ENCODE peak calls at places on chromosomes 5 and 9, in six cellular contexts. Z is heart left ventricle, J is IMR-90, G is GM13976, V is AG10803, E is PC-3. P is an unnamed sample.

GRCh38 chr5:14443665-14444064 is 137.9 kb upstream of the OTULINL start:
- DNase-seq in Z (no peak), J (no peak), E (peak), V (no peak), G (no peak), P (peak)

GRCh38 chr5:177111720-177112394 is 21.7 kb upstream of the NSD1 start:
- DNase-seq in G (peak), J (peak), V (no peak), E (peak), Z (peak), P (no peak)

GRCh38 chr5:82749453-82749852 is 327.7 kb downstream of the TMEM167A start:
- DNase-seq in Z (no peak), G (no peak), E (peak), J (no peak), V (no peak), P (no peak)

GRCh38 chr5:124342027-124342471 is 404.4 kb downstream of the ZNF608 start:
- DNase-seq in Z (no peak), E (no peak), G (no peak), J (peak), V (peak), P (no peak)

GRCh38 chr9:94528886-94529285 is 26.0 kb upstream of the PCAT7 start:
- DNase-seq in Z (no peak), E (no peak), G (no peak), V (no peak), J (no peak), P (no peak)

GRCh38 chr5:139695183-139695573 is 47.0 kb downstream of the CXXC5 start:
- DNase-seq in V (no peak), E (no peak), J (no peak), G (no peak), Z (no peak), P (no peak)

GRCh38 chr5:124583469-124584350 is 162.7 kb downstream of the ZNF608 start:
- DNase-seq in G (peak), Z (no peak), V (peak), E (peak), J (peak), P (peak)

GRCh38 chr5:56279979-56280378 is 46.8 kb upstream of the ANKRD55 start:
- DNase-seq in G (no peak), Z (no peak), J (peak), E (peak), V (peak), P (peak)

GRCh38 chr9:20023237-20023928 is 234.5 kb upstream of the SLC24A2 start:
- DNase-seq in E (no peak), V (no peak), G (no peak), Z (no peak), J (no peak), P (no peak)

GRCh38 chr9:127116088-127116726 is 6.2 kb downstream of the ANGPTL2 start:
- DNase-seq in E (no peak), G (no peak), J (no peak), Z (no peak), V (no peak), P (no peak)

GRCh38 chr9:38024036-38024681 is 44.9 kb downstream of the SHB start:
- DNase-seq in G (no peak), V (peak), E (no peak), Z (no peak), J (peak), P (no peak)

GRCh38 chr9:36903541-36904435 is 130.3 kb downstream of the PAX5 start:
- DNase-seq in J (peak), E (peak), V (peak), Z (no peak), G (no peak), P (peak)

GRCh38 chr9:124411514-124412227 is 3.6 kb downstream of the PSMB7 start:
- DNase-seq in Z (no peak), E (peak), G (no peak), V (peak), J (peak), P (peak)

GRCh38 chr9:93230601-93231000 is 46.7 kb downstream of the WNK2 start:
- DNase-seq in V (no peak), G (no peak), Z (peak), E (no peak), J (no peak), P (no peak)

GRCh38 chr5:57900356-57900944 is 417.8 kb upstream of the ACTBL2 start:
- DNase-seq in G (no peak), V (no peak), E (no peak), Z (no peak), J (no peak), P (no peak)

GRCh38 chr9:86281577-86282076 is 711 bp downstream of the ISCA1 start:
- DNase-seq in V (peak), J (no peak), E (peak), Z (no peak), G (no peak), P (no peak)

GRCh38 chr5:157563373-157564148 is 12.0 kb downstream of the ADAM19 start:
- DNase-seq in Z (no peak), J (peak), E (peak), V (peak), G (no peak), P (peak)

GRCh38 chr5:123090641-123091257 is 1.7 kb downstream of the PRDM6 start:
- DNase-seq in E (no peak), V (no peak), Z (peak), J (no peak), G (no peak), P (no peak)

GRCh38 chr9:17490110-17490509 is 88.8 kb upstream of the SH3GL2 start:
- DNase-seq in Z (no peak), V (no peak), G (no peak), J (no peak), E (no peak), P (no peak)

GRCh38 chr9:110440161-110440560 is 102.5 kb upstream of the TXNDC8 start:
- DNase-seq in J (peak), E (peak), G (no peak), V (peak), Z (no peak), P (peak)

GRCh38 chr5:179900707-179901106 is 7.0 kb downstream of the TBC1D9B start:
- DNase-seq in V (no peak), G (no peak), E (no peak), Z (no peak), J (no peak), P (no peak)

GRCh38 chr9:75941066-75941465 is 50.6 kb downstream of the PCSK5 start:
- DNase-seq in V (no peak), E (no peak), G (no peak), Z (no peak), J (no peak), P (no peak)

GRCh38 chr9:135840539-135840938 is 66.8 kb downstream of the CAMSAP1 start:
- DNase-seq in V (no peak), J (no peak), G (no peak), Z (no peak), E (no peak), P (no peak)

GRCh38 chr9:113386571-113387393 is 10.0 kb upstream of the HDHD3 start:
- DNase-seq in G (no peak), Z (no peak), V (no peak), E (no peak), J (no peak), P (no peak)

GRCh38 chr5:167777746-167778145 is 513.7 kb upstream of the WWC1 start:
- DNase-seq in G (no peak), Z (no peak), E (no peak), J (no peak), V (peak), P (no peak)

GRCh38 chr9:5784526-5785315 is 48.2 kb downstream of the ERMP1 start:
- DNase-seq in V (peak), Z (no peak), E (no peak), J (no peak), G (no peak), P (peak)

GRCh38 chr5:159208508-159209437 is 580 bp downstream of the RNF145 start:
- DNase-seq in V (peak), E (no peak), Z (peak), G (peak), J (peak), P (no peak)

GRCh38 chr5:66829826-66830225 is 233.6 kb downstream of the MAST4 start:
- DNase-seq in E (peak), G (no peak), Z (no peak), V (peak), J (peak), P (no peak)

GRCh38 chr5:139182528-139183296 is 15.5 kb downstream of the SIL1 start:
- DNase-seq in V (no peak), G (peak), J (no peak), Z (no peak), E (no peak), P (no peak)

GRCh38 chr9:134738869-134739659 is 97.5 kb downstream of the COL5A1 start:
- DNase-seq in G (peak), J (peak), Z (peak), E (peak), V (peak), P (peak)

GRCh38 chr5:127848098-127848497 is 144.9 kb downstream of the CCDC192 start:
- DNase-seq in J (no peak), V (no peak), Z (no peak), E (no peak), G (no peak), P (no peak)

GRCh38 chr5:81182396-81183390 is 50.4 kb upstream of the CKMT2 start:
- DNase-seq in G (no peak), E (no peak), Z (no peak), V (no peak), J (no peak), P (no peak)

GRCh38 chr5:102830241-102830640 is 75.1 kb downstream of the PAM start:
- DNase-seq in V (no peak), G (no peak), Z (no peak), J (no peak), E (no peak), P (no peak)

GRCh38 chr5:72325566-72326297 is 5.6 kb downstream of the PTCD2 start:
- DNase-seq in J (peak), E (peak), V (peak), G (no peak), Z (no peak), P (peak)

GRCh38 chr5:11854926-11855325 is 49.3 kb downstream of the CTNND2 start:
- DNase-seq in J (no peak), G (no peak), Z (no peak), V (no peak), E (no peak), P (no peak)

GRCh38 chr5:56951131-56951945 is 585 bp downstream of the MIER3 start:
- DNase-seq in V (peak), Z (peak), E (no peak), J (no peak), G (peak), P (no peak)

GRCh38 chr9:27645166-27645840 is 72.0 kb upstream of the C9orf72 start:
- DNase-seq in E (no peak), J (no peak), Z (no peak), G (no peak), V (no peak), P (no peak)
- TF ChIP-seq CTCF in E (no peak), J (no peak), Z (no peak), G (no peak), V (no peak), P (no peak)

DNA sequence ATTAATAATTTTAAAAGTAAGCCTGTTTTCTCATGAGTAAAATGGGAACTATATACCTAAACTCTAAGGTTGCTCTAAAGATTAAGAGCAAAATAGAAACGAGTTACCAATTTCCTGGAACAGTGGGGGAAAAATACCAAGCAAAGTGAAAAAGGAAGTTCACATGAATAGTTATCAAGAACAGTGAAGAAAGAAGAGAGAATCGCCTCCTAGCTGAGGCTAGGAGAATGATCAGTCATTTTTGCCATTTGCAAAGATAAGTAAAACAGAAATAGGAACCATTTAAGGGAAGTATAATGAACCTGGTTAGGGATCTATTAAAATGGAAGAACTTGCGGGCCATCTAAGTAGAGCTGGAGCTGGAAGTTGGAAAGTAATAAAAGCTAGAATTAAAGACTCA is 50.7 kb downstream of the P4HA2 start:
- DNase-seq in V (no peak), Z (no peak), G (peak), E (peak), J (peak), P (no peak)
- TF ChIP-seq CTCF in V (peak), Z (no peak), G (peak), E (peak), J (peak), P (peak)

GRCh38 chr5:31251032-31251431 is 57.5 kb downstream of the CDH6 start:
- DNase-seq in E (no peak), G (no peak), V (no peak), J (no peak), Z (no peak), P (no peak)
- TF ChIP-seq CTCF in E (peak), G (no peak), V (no peak), J (no peak), Z (no peak), P (no peak)

DNA sequence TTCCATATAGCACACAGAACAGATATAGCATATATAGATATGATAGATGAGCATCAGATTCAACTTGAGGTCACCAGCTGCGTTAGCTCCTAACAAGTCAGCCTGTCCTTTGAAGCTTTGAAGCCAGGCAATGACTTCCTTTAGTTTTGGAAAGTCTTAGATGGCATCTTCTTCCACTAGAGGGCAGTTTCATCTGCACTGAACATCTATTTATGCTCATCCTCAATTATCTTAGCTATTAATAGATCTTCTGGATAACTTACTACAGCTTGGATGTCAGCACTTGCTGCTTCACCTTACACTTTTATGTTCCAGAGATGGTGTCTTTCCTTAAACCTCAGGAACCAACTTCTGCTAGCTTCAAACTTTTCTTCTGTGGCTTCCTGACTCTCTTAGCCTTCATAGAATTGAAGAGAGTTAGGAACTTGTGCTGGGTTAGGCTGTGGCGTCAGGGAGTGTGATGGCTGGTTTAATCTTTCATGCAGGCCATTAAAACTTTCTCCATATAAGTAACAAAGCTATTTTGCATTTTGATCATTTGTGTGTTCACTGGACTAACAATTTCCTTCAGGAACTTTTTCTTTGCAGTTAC is 1401.4 kb downstream of the EFNA5 start:
- DNase-seq in Z (no peak), J (peak), V (peak), E (peak), G (no peak), P (no peak)
- TF ChIP-seq CTCF in Z (peak), J (peak), V (peak), E (peak), G (peak), P (peak)

GRCh38 chr9:842918-843468 is 1.5 kb downstream of the DMRT1 start:
- DNase-seq in E (no peak), V (no peak), G (no peak), Z (no peak), J (no peak), P (no peak)

GRCh38 chr9:841371-842209 is at the start of gene DMRT1:
- DNase-seq in Z (no peak), E (no peak), J (no peak), G (peak), V (no peak), P (no peak)

GRCh38 chr9:840343-840742 is 1.2 kb upstream of the DMRT1 start:
- DNase-seq in G (no peak), J (no peak), V (no peak), E (no peak), Z (no peak), P (no peak)
- TF ChIP-seq CTCF in G (no peak), J (no peak), V (no peak), E (no peak), Z (no peak), P (no peak)

GRCh38 chr9:16103613-16104012 is 550.8 kb downstream of the CCDC171 start:
- DNase-seq in J (peak), E (no peak), V (no peak), Z (peak), G (no peak), P (no peak)
- TF ChIP-seq CTCF in J (no peak), E (no peak), V (no peak), Z (no peak), G (no peak), P (no peak)

DNA sequence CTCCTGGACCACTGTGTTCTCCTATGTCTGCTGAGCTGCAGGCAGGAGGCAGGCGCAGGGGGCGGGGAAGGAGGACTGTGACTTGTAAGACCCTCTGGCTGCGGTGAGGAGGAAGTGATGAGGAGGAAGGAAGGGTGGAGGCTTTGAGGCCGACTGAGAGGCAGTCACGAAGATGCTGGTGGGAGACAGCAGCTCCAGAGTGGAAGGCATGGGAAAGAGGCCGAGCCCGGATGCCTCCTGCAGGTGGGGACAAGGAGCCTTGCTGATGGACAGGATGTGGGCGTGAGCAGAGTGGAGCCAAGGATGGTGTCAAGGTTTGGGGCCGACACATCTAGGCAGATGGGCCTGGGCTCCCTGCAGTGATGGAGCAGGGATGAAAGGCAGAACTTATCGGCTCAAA is 74.3 kb upstream of the ICE1 start:
- DNase-seq in J (no peak), V (no peak), Z (no peak), G (no peak), E (no peak), P (no peak)
- TF ChIP-seq CTCF in J (no peak), V (no peak), Z (no peak), G (no peak), E (no peak), P (no peak)

DNA sequence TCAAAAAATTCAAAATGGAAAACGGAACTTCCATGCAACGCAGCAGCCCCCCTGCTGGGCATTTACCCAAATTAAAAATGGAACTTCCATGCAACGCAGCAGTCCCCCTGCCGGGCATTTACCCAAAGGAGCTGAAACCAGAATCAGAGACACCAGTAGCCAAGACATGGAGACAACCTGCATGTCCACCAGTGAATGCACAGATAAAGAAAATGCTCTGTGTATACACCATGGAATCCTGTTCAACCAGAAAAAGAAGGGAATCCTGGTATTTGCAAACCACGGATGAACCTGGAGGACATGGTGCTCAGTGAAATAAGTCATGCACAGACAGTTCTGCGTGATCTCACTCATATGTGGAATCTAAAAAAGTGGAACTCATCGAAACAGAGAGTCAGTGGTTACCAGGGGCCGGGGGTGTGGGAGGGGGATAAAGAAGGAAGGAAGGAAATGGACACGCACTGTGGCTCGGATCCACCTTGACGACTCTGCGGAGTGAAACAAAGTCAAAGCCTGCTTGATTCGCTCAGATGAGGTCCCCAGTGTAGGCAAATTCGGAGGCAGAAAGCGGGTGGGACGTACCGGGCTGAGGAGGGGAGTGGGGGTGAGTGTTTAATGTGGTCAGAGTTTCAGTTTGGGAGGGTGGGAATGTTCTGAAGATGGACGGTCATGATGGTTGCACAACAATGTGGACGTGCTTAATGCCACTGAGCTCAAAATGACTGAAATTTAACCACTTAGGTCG is 40.2 kb upstream of the EXOC3 start:
- DNase-seq in Z (peak), V (no peak), G (peak), J (peak), E (peak), P (no peak)
- TF ChIP-seq CTCF in Z (no peak), V (no peak), G (no peak), J (no peak), E (no peak), P (peak)